ENCODE peak calls at places on chromosome 2, in eight cellular contexts. Q is activated naive CD4-positive, alpha-beta T cell; C is endothelial cell; U is right cardiac atrium; E is Daoy; W is GM12865; T is body of pancreas; I is hippocampal formation. S is an unnamed sample.

GRCh38 chr2:47810850-47811249 is 27.9 kb downstream of the MSH6 start:
- DNase-seq in T (no peak), C (no peak), Q (no peak), U (no peak), E (no peak), W (no peak), I (no peak), S (no peak)

GRCh38 chr2:113992090-113992489 is 102.2 kb downstream of the ACTR3 start:
- DNase-seq in W (no peak), U (no peak), I (no peak), E (no peak), T (no peak), C (no peak), Q (no peak), S (no peak)

GRCh38 chr2:223055140-223055539 is 3.1 kb downstream of the KCNE4 start:
- DNase-seq in Q (no peak), C (no peak), E (no peak), T (peak), U (no peak), W (no peak), I (no peak), S (no peak)

GRCh38 chr2:189347540-189347939 is 93.7 kb upstream of the WDR75 start:
- DNase-seq in C (no peak), I (peak), W (peak), E (peak), Q (no peak), U (no peak), T (peak), S (no peak)

GRCh38 chr2:227890495-227891079 is 19.2 kb downstream of the DAW1 start:
- DNase-seq in T (no peak), I (peak), W (peak), U (no peak), C (no peak), Q (no peak), E (peak), S (no peak)

GRCh38 chr2:207408086-207408794 is 121.5 kb upstream of the CREB1 start:
- DNase-seq in I (no peak), W (peak), E (peak), Q (no peak), T (peak), C (no peak), U (no peak), S (no peak)

GRCh38 chr2:113887393-113887792 is 2.5 kb upstream of the ACTR3 start:
- DNase-seq in T (no peak), C (no peak), Q (no peak), I (no peak), W (peak), E (no peak), U (no peak), S (no peak)

GRCh38 chr2:65662654-65663432 is 230.4 kb upstream of the SPRED2 start:
- DNase-seq in Q (no peak), U (no peak), I (no peak), E (peak), T (no peak), W (no peak), C (no peak), S (no peak)

GRCh38 chr2:47907097-47907781 is 941 bp upstream of the FBXO11 start:
- DNase-seq in E (peak), C (no peak), Q (peak), I (no peak), U (no peak), W (peak), T (peak), S (no peak)

GRCh38 chr2:8529706-8530277 is 152.1 kb upstream of the ID2 start:
- DNase-seq in C (no peak), E (no peak), W (no peak), I (no peak), Q (no peak), U (no peak), T (no peak), S (no peak)

GRCh38 chr2:31729442-31730092 is 148.8 kb upstream of the SRD5A2 start:
- DNase-seq in U (no peak), E (no peak), T (no peak), I (no peak), Q (no peak), W (peak), C (no peak), S (peak)

GRCh38 chr2:217555075-217555876 is 447.5 kb downstream of the TNS1 start:
- DNase-seq in C (no peak), T (no peak), Q (no peak), I (no peak), W (no peak), E (no peak), U (no peak), S (no peak)

GRCh38 chr2:212227755-212228154 is 310.8 kb downstream of the ERBB4 start:
- DNase-seq in I (no peak), U (peak), T (peak), C (no peak), W (no peak), Q (no peak), E (peak), S (no peak)

GRCh38 chr2:105610444-105611327 is 134.0 kb upstream of the NCK2 start:
- DNase-seq in U (no peak), T (no peak), W (no peak), Q (no peak), E (no peak), C (no peak), I (no peak), S (no peak)

S was measured in iPS DF 19.7.